ENCODE peak calls at places on chromosomes 16 and 17, in eight cellular contexts. One of them, this sample, is unnamed.

GRCh38 chr17:19258371-19258770 is 21.2 kb downstream of the EPN2 start:
- DNase-seq in NCI-H460: no peak
- DNase-seq in Caco-2: no peak
- DNase-seq in activated T-helper 2 cell treated with anti-CD3 and anti-CD28 coated beads, Interferon-gamma antibody, Interleukin-2, Interleukin-4, amounts not matched to agents 10 μg/mL and 5 μg/mL and 100 μg/mL, durations not matched to agents 14 hours and 24 hours and 36 hours: no peak
- DNase-seq in HCEC 1CT: no peak
- DNase-seq in cardiac fibroblast: no peak
- DNase-seq in skeletal muscle cell: no peak
- DNase-seq in EL: no peak
- DNase-seq in this sample: no peak

GRCh38 chr16:9297437-9298113 is 206.1 kb downstream of the HAPSTR1 start:
- DNase-seq in skeletal muscle cell: no peak
- DNase-seq in Caco-2: peak
- DNase-seq in activated T-helper 2 cell treated with anti-CD3 and anti-CD28 coated beads, Interferon-gamma antibody, Interleukin-2, Interleukin-4, amounts not matched to agents 10 μg/mL and 5 μg/mL and 100 μg/mL, durations not matched to agents 14 hours and 24 hours and 36 hours: no peak
- DNase-seq in cardiac fibroblast: peak
- DNase-seq in EL: peak
- DNase-seq in HCEC 1CT: no peak
- DNase-seq in NCI-H460: no peak
- DNase-seq in this sample: no peak

GRCh38 chr17:81492202-81492601 is 20.4 kb downstream of the ACTG1 start:
- DNase-seq in NCI-H460: no peak
- DNase-seq in cardiac fibroblast: no peak
- DNase-seq in EL: no peak
- DNase-seq in activated T-helper 2 cell treated with anti-CD3 and anti-CD28 coated beads, Interferon-gamma antibody, Interleukin-2, Interleukin-4, amounts not matched to agents 10 μg/mL and 5 μg/mL and 100 μg/mL, durations not matched to agents 14 hours and 24 hours and 36 hours: no peak
- DNase-seq in HCEC 1CT: no peak
- DNase-seq in skeletal muscle cell: no peak
- DNase-seq in Caco-2: no peak
- DNase-seq in this sample: no peak

GRCh38 chr17:83068641-83069570 is 10.5 kb upstream of the METRNL start:
- DNase-seq in EL: no peak
- DNase-seq in Caco-2: no peak
- DNase-seq in skeletal muscle cell: no peak
- DNase-seq in NCI-H460: no peak
- DNase-seq in cardiac fibroblast: no peak
- DNase-seq in activated T-helper 2 cell treated with anti-CD3 and anti-CD28 coated beads, Interferon-gamma antibody, Interleukin-2, Interleukin-4, amounts not matched to agents 10 μg/mL and 5 μg/mL and 100 μg/mL, durations not matched to agents 14 hours and 24 hours and 36 hours: peak
- DNase-seq in HCEC 1CT: no peak
- DNase-seq in this sample: no peak

GRCh38 chr17:600576-601301 is 113.9 kb downstream of the VPS53 start:
- DNase-seq in Caco-2: no peak
- DNase-seq in NCI-H460: no peak
- DNase-seq in EL: peak
- DNase-seq in skeletal muscle cell: no peak
- DNase-seq in HCEC 1CT: no peak
- DNase-seq in cardiac fibroblast: no peak
- DNase-seq in activated T-helper 2 cell treated with anti-CD3 and anti-CD28 coated beads, Interferon-gamma antibody, Interleukin-2, Interleukin-4, amounts not matched to agents 10 μg/mL and 5 μg/mL and 100 μg/mL, durations not matched to agents 14 hours and 24 hours and 36 hours: no peak
- DNase-seq in this sample: no peak

GRCh38 chr17:27206447-27206846 is 87.5 kb upstream of the WSB1 start:
- DNase-seq in Caco-2: no peak
- DNase-seq in skeletal muscle cell: no peak
- DNase-seq in EL: peak
- DNase-seq in cardiac fibroblast: peak
- DNase-seq in activated T-helper 2 cell treated with anti-CD3 and anti-CD28 coated beads, Interferon-gamma antibody, Interleukin-2, Interleukin-4, amounts not matched to agents 10 μg/mL and 5 μg/mL and 100 μg/mL, durations not matched to agents 14 hours and 24 hours and 36 hours: no peak
- DNase-seq in NCI-H460: peak
- DNase-seq in HCEC 1CT: no peak
- DNase-seq in this sample: no peak

GRCh38 chr16:46932802-46933201 is 40.7 kb downstream of the DNAJA2 start:
- DNase-seq in activated T-helper 2 cell treated with anti-CD3 and anti-CD28 coated beads, Interferon-gamma antibody, Interleukin-2, Interleukin-4, amounts not matched to agents 10 μg/mL and 5 μg/mL and 100 μg/mL, durations not matched to agents 14 hours and 24 hours and 36 hours: no peak
- DNase-seq in HCEC 1CT: no peak
- DNase-seq in cardiac fibroblast: no peak
- DNase-seq in NCI-H460: no peak
- DNase-seq in Caco-2: no peak
- DNase-seq in skeletal muscle cell: no peak
- DNase-seq in EL: no peak
- DNase-seq in this sample: no peak

GRCh38 chr17:10789694-10790271 is 14.1 kb downstream of the TMEM238L start:
- DNase-seq in NCI-H460: no peak
- DNase-seq in HCEC 1CT: no peak
- DNase-seq in EL: no peak
- DNase-seq in Caco-2: no peak
- DNase-seq in activated T-helper 2 cell treated with anti-CD3 and anti-CD28 coated beads, Interferon-gamma antibody, Interleukin-2, Interleukin-4, amounts not matched to agents 10 μg/mL and 5 μg/mL and 100 μg/mL, durations not matched to agents 14 hours and 24 hours and 36 hours: no peak
- DNase-seq in cardiac fibroblast: no peak
- DNase-seq in skeletal muscle cell: no peak
- DNase-seq in this sample: no peak

GRCh38 chr16:60142991-60143705 is 1409.0 kb upstream of the GOT2 start:
- DNase-seq in skeletal muscle cell: no peak
- DNase-seq in cardiac fibroblast: peak
- DNase-seq in Caco-2: no peak
- DNase-seq in NCI-H460: no peak
- DNase-seq in EL: peak
- DNase-seq in HCEC 1CT: no peak
- DNase-seq in activated T-helper 2 cell treated with anti-CD3 and anti-CD28 coated beads, Interferon-gamma antibody, Interleukin-2, Interleukin-4, amounts not matched to agents 10 μg/mL and 5 μg/mL and 100 μg/mL, durations not matched to agents 14 hours and 24 hours and 36 hours: no peak
- DNase-seq in this sample: no peak

GRCh38 chr17:41519501-41520224 is 973 bp upstream of the KRT15 start:
- DNase-seq in skeletal muscle cell: no peak
- DNase-seq in HCEC 1CT: no peak
- DNase-seq in NCI-H460: no peak
- DNase-seq in cardiac fibroblast: no peak
- DNase-seq in EL: no peak
- DNase-seq in activated T-helper 2 cell treated with anti-CD3 and anti-CD28 coated beads, Interferon-gamma antibody, Interleukin-2, Interleukin-4, amounts not matched to agents 10 μg/mL and 5 μg/mL and 100 μg/mL, durations not matched to agents 14 hours and 24 hours and 36 hours: no peak
- DNase-seq in Caco-2: peak
- DNase-seq in this sample: no peak

GRCh38 chr16:62363451-62363850 is 327.2 kb upstream of the CDH8 start:
- DNase-seq in Caco-2: no peak
- DNase-seq in HCEC 1CT: no peak
- DNase-seq in EL: no peak
- DNase-seq in NCI-H460: no peak
- DNase-seq in skeletal muscle cell: no peak
- DNase-seq in activated T-helper 2 cell treated with anti-CD3 and anti-CD28 coated beads, Interferon-gamma antibody, Interleukin-2, Interleukin-4, amounts not matched to agents 10 μg/mL and 5 μg/mL and 100 μg/mL, durations not matched to agents 14 hours and 24 hours and 36 hours: no peak
- DNase-seq in cardiac fibroblast: no peak
- DNase-seq in this sample: no peak

GRCh38 chr17:48804936-48805411 is 12.1 kb downstream of the TTLL6 start:
- DNase-seq in EL: peak
- DNase-seq in HCEC 1CT: peak
- DNase-seq in cardiac fibroblast: peak
- DNase-seq in skeletal muscle cell: no peak
- DNase-seq in Caco-2: peak
- DNase-seq in NCI-H460: peak
- DNase-seq in activated T-helper 2 cell treated with anti-CD3 and anti-CD28 coated beads, Interferon-gamma antibody, Interleukin-2, Interleukin-4, amounts not matched to agents 10 μg/mL and 5 μg/mL and 100 μg/mL, durations not matched to agents 14 hours and 24 hours and 36 hours: peak
- DNase-seq in this sample: peak

GRCh38 chr17:80068301-80069160 is 32.1 kb downstream of the CCDC40 start:
- DNase-seq in Caco-2: no peak
- DNase-seq in NCI-H460: no peak
- DNase-seq in skeletal muscle cell: no peak
- DNase-seq in cardiac fibroblast: peak
- DNase-seq in EL: peak
- DNase-seq in HCEC 1CT: peak
- DNase-seq in activated T-helper 2 cell treated with anti-CD3 and anti-CD28 coated beads, Interferon-gamma antibody, Interleukin-2, Interleukin-4, amounts not matched to agents 10 μg/mL and 5 μg/mL and 100 μg/mL, durations not matched to agents 14 hours and 24 hours and 36 hours: no peak
- DNase-seq in this sample: no peak

GRCh38 chr17:83065660-83066542 is 13.5 kb upstream of the METRNL start:
- DNase-seq in activated T-helper 2 cell treated with anti-CD3 and anti-CD28 coated beads, Interferon-gamma antibody, Interleukin-2, Interleukin-4, amounts not matched to agents 10 μg/mL and 5 μg/mL and 100 μg/mL, durations not matched to agents 14 hours and 24 hours and 36 hours: no peak
- DNase-seq in NCI-H460: no peak
- DNase-seq in EL: no peak
- DNase-seq in cardiac fibroblast: no peak
- DNase-seq in Caco-2: peak
- DNase-seq in skeletal muscle cell: no peak
- DNase-seq in HCEC 1CT: no peak
- DNase-seq in this sample: no peak

GRCh38 chr17:17934796-17935195 is 37.4 kb downstream of the TOM1L2 start:
- DNase-seq in EL: no peak
- DNase-seq in skeletal muscle cell: no peak
- DNase-seq in cardiac fibroblast: no peak
- DNase-seq in activated T-helper 2 cell treated with anti-CD3 and anti-CD28 coated beads, Interferon-gamma antibody, Interleukin-2, Interleukin-4, amounts not matched to agents 10 μg/mL and 5 μg/mL and 100 μg/mL, durations not matched to agents 14 hours and 24 hours and 36 hours: no peak
- DNase-seq in NCI-H460: no peak
- DNase-seq in HCEC 1CT: no peak
- DNase-seq in Caco-2: peak
- DNase-seq in this sample: no peak

GRCh38 chr16:3086596-3087242 is 12.4 kb downstream of the ZSCAN10 start:
- DNase-seq in NCI-H460: no peak
- DNase-seq in cardiac fibroblast: no peak
- DNase-seq in activated T-helper 2 cell treated with anti-CD3 and anti-CD28 coated beads, Interferon-gamma antibody, Interleukin-2, Interleukin-4, amounts not matched to agents 10 μg/mL and 5 μg/mL and 100 μg/mL, durations not matched to agents 14 hours and 24 hours and 36 hours: no peak
- DNase-seq in skeletal muscle cell: no peak
- DNase-seq in Caco-2: no peak
- DNase-seq in EL: no peak
- DNase-seq in HCEC 1CT: no peak
- DNase-seq in this sample: peak

This sample was measured in GDM1.